ENCODE peak calls at places on chromosomes 4 and X, in nine cellular contexts. T, J, V, K, B, P, C, I and A are unnamed samples. For H3K9me3 and H3K4me1, the result is how much of the 10 kb centered on the place peaks cover.

GRCh38 chr4:77155631-77156345 is 1.2 kb upstream of the CCNG2 start:
- DNase-seq in T (no peak), J (no peak), V (peak), K (no peak), B (no peak), P (no peak), C (no peak), I (no peak), A (peak)

GRCh38 chr4:2842667-2843022 is 999 bp upstream of the ADD1 start:
- DNase-seq in T (peak), J (no peak), V (no peak), K (no peak), B (no peak), P (no peak), C (no peak), I (no peak), A (no peak)

GRCh38 chr4:153115322-153116100 is 88.7 kb upstream of the TRIM2 start:
- DNase-seq in T (no peak), J (peak), V (no peak), K (no peak), B (no peak), P (peak), C (peak), I (peak), A (no peak)

GRCh38 chr4:22932326-22932725 is 239.6 kb downstream of the GBA3 start:
- DNase-seq in T (no peak), J (no peak), V (no peak), K (no peak), B (no peak), P (no peak), C (no peak), I (no peak), A (no peak)

GRCh38 chr4:8709729-8710360 is 117.3 kb downstream of the CPZ start:
- DNase-seq in T (peak), J (peak), V (no peak), K (no peak), B (no peak), P (no peak), C (no peak), I (no peak), A (no peak)

GRCh38 chr4:113300384-113301011 is 251.0 kb downstream of the ANK2 start:
- DNase-seq in T (no peak), J (no peak), V (no peak), K (no peak), B (no peak), P (peak), C (peak), I (no peak), A (no peak)

GRCh38 chr4:6207602-6208001 is 7.3 kb upstream of the JAKMIP1 start:
- DNase-seq in T (no peak), J (no peak), V (no peak), K (no peak), B (no peak), P (no peak), C (no peak), I (no peak), A (no peak)

GRCh38 chrX:135112096-135112729 is 8.1 kb downstream of the ETDB start:
- DNase-seq in T (peak), J (no peak), V (peak), K (no peak), B (no peak), P (peak), C (peak), I (peak), A (peak)

GRCh38 chr4:54658321-54659093 is 750 bp downstream of the KIT start:
- DNase-seq in T (peak), J (peak), V (peak), K (no peak), B (peak), P (peak), C (peak), I (no peak), A (peak)

GRCh38 chr4:173371292-173372192 is 788 bp downstream of the SAP30 start:
- DNase-seq in T (peak), J (peak), V (peak), K (peak), B (peak), P (peak), C (peak), I (peak), A (peak)

GRCh38 chrX:136028383-136028984 is 43.2 kb downstream of the SLC9A6 start:
- DNase-seq in T (peak), J (no peak), V (peak), K (no peak), B (no peak), P (peak), C (peak), I (peak), A (peak)

GRCh38 chr4:78345237-78345636 is 206.3 kb upstream of the ANXA3 start:
- DNase-seq in T (no peak), J (no peak), V (no peak), K (no peak), B (no peak), P (no peak), C (no peak), I (no peak), A (no peak)

GRCh38 chrX:153725039-153725831 is 579 bp downstream of the ABCD1 start:
- DNase-seq in T (no peak), J (no peak), V (no peak), K (no peak), B (no peak), P (no peak), C (no peak), I (no peak), A (peak)

GRCh38 chr4:152849350-152849749 is 69.6 kb downstream of the ARFIP1 start:
- DNase-seq in T (no peak), J (no peak), V (no peak), K (no peak), B (no peak), P (no peak), C (no peak), I (no peak), A (no peak)

GRCh38 chrX:123753656-123754350 is 21.0 kb upstream of the THOC2 start:
- DNase-seq in T (no peak), J (no peak), V (no peak), K (no peak), B (no peak), P (no peak), C (no peak), I (no peak), A (no peak)

GRCh38 chr4:105139646-105140045 is 7.0 kb upstream of the TET2 start:
- DNase-seq in T (no peak), J (no peak), V (no peak), K (no peak), B (no peak), P (peak), C (peak), I (no peak), A (no peak)

GRCh38 chrX:122579521-122579920 is 604.6 kb upstream of the GRIA3 start:
- DNase-seq in T (no peak), J (no peak), V (no peak), K (no peak), B (no peak), P (peak), C (no peak), I (no peak), A (no peak)

GRCh38 chr4:169345207-169345788 is 74.5 kb upstream of the SH3RF1 start:
- DNase-seq in T (peak), J (no peak), V (no peak), K (no peak), B (no peak), P (peak), C (peak), I (no peak), A (peak)

GRCh38 chr4:182695842-182696241 is 221.3 kb downstream of the DCTD start:
- DNase-seq in T (no peak), J (no peak), V (no peak), K (no peak), B (no peak), P (peak), C (no peak), I (no peak), A (no peak)

GRCh38 chrX:22105231-22105630 is 73.1 kb downstream of the PHEX start:
- DNase-seq in T (no peak), J (no peak), V (no peak), K (no peak), B (no peak), P (peak), C (peak), I (no peak), A (peak)

GRCh38 chrX:143437439-143437838 is 79.8 kb downstream of the SPANXN3 start:
- DNase-seq in T (peak), J (no peak), V (peak), K (no peak), B (no peak), P (no peak), C (peak), I (no peak), A (peak)
- H3K9me3 ChIP-seq in T (under half), J (under half), V (under half), K (under half), B (under half), P (under half), C (under half), I (under half), A (under half)

GRCh38 chr4:1217366-1217765 is 31.6 kb downstream of the CTBP1 start:
- DNase-seq in T (no peak), J (no peak), V (no peak), K (no peak), B (no peak), P (no peak), C (no peak), I (no peak), A (no peak)

GRCh38 chr4:1216869-1217294 is 32.0 kb downstream of the CTBP1 start:
- DNase-seq in T (no peak), J (no peak), V (no peak), K (no peak), B (peak), P (no peak), C (no peak), I (peak), A (no peak)

GRCh38 chr4:1219553-1219950 is 29.4 kb downstream of the CTBP1 start:
- DNase-seq in T (no peak), J (no peak), V (no peak), K (no peak), B (no peak), P (peak), C (peak), I (no peak), A (no peak)

GRCh38 chr4:1220566-1220965 is 28.4 kb downstream of the CTBP1 start:
- DNase-seq in T (no peak), J (no peak), V (no peak), K (no peak), B (no peak), P (no peak), C (no peak), I (no peak), A (no peak)

GRCh38 chr4:1218892-1219552 is 29.9 kb downstream of the CTBP1 start:
- DNase-seq in T (no peak), J (no peak), V (no peak), K (no peak), B (no peak), P (no peak), C (no peak), I (no peak), A (no peak)
- H3K4me1 ChIP-seq in T (under half), J (under half), V (under half), K (under half), B (under half), P (under half), C (under half), I (under half), A (under half)

GRCh38 chrX:50375481-50376267 is 95.0 kb downstream of the DGKK start:
- DNase-seq in T (no peak), J (no peak), V (no peak), K (no peak), B (no peak), P (no peak), C (no peak), I (no peak), A (no peak)
- H3K9me3 ChIP-seq in T (under half), J (under half), V (under half), K (under half), B (under half), P (under half), C (under half), I (under half), A (under half)

DNA sequence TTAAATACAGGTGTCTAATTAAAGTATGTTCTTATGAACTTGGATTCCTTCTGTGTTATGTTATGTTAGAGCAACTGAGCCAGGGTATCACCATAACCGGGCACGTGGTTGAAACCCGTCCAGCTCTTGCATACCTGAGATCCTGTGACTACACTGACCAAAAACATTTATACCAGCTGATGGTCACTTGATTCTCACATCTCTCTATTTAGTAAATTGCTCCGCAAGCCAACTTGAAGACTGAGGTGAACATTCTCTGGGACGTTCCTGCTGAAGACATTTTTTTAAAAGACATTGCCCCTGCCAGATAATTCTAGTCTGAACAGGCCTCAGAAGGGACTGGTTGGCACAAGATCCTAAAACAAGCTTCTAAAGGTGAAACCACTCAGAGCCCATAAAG is 550.0 kb upstream of the DIPK2B start:
- DNase-seq in T (no peak), J (no peak), V (no peak), K (no peak), B (no peak), P (no peak), C (no peak), I (no peak), A (no peak)
- H3K4me1 ChIP-seq in T (half or more), J (under half), V (under half), K (under half), B (under half), P (under half), C (under half), I (under half), A (under half)

GRCh38 chr4:25246680-25247611 is 13.1 kb downstream of the PI4K2B start:
- DNase-seq in T (no peak), J (no peak), V (no peak), K (no peak), B (no peak), P (no peak), C (no peak), I (no peak), A (no peak)
- H3K9me3 ChIP-seq in T (under half), J (under half), V (under half), K (under half), B (under half), P (under half), C (under half), I (under half), A (under half)

GRCh38 chrX:46876901-46877300 is 35.3 kb upstream of the JADE3 start:
- DNase-seq in T (no peak), J (no peak), V (no peak), K (no peak), B (no peak), P (no peak), C (no peak), I (no peak), A (no peak)

GRCh38 chrX:46884799-46885198 is 27.4 kb upstream of the JADE3 start:
- DNase-seq in T (no peak), J (no peak), V (no peak), K (no peak), B (no peak), P (no peak), C (no peak), I (no peak), A (no peak)

GRCh38 chrX:46882266-46882665 is 30.0 kb upstream of the JADE3 start:
- DNase-seq in T (no peak), J (no peak), V (peak), K (no peak), B (no peak), P (no peak), C (no peak), I (no peak), A (peak)
- H3K4me1 ChIP-seq in T (under half), J (under half), V (under half), K (under half), B (under half), P (under half), C (under half), I (under half), A (under half)

GRCh38 chrX:119783026-119783425 is 8.4 kb downstream of the RPL39 start:
- DNase-seq in T (no peak), J (no peak), V (no peak), K (no peak), B (no peak), P (no peak), C (no peak), I (no peak), A (no peak)

GRCh38 chrX:119775517-119776238 is 15.8 kb downstream of the RPL39 start:
- DNase-seq in T (no peak), J (no peak), V (no peak), K (no peak), B (no peak), P (no peak), C (no peak), I (no peak), A (no peak)

DNA sequence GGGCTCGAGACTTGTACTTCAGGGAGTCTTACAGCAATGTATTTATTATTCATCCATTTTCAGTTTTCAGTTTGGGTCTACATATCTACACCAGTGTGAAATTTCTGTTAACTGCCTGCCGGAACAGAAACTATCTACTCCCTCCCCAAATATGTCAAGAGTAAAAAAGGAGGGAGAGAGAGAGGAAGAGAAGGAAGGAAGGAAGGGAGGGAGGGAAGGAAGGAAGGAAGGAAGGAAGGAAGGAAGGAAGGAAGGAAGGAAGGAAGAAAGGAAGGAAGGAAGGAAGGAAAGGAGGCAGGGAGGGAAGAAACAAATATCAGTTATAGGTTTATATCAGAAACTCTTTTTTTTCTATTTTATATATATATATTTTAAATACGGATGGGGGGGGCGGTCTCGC is 12.6 kb downstream of the RPL39 start:
- DNase-seq in T (no peak), J (no peak), V (no peak), K (no peak), B (no peak), P (no peak), C (no peak), I (no peak), A (no peak)
- H3K9me3 ChIP-seq in T (under half), J (under half), V (under half), K (under half), B (under half), P (under half), C (under half), I (under half), A (under half)

GRCh38 chr4:87090305-87090704 is 130.1 kb downstream of the KLHL8 start:
- DNase-seq in T (no peak), J (no peak), V (no peak), K (no peak), B (no peak), P (no peak), C (no peak), I (no peak), A (no peak)
- H3K4me1 ChIP-seq in T (under half), J (under half), V (under half), K (under half), B (half or more), P (under half), C (under half), I (under half), A (under half)

GRCh38 chr4:29277381-29277780 is 1442.8 kb upstream of the PCDH7 start:
- DNase-seq in T (no peak), J (no peak), V (no peak), K (no peak), B (no peak), P (peak), C (peak), I (no peak), A (no peak)

GRCh38 chr4:29276150-29276549 is 1444.0 kb upstream of the PCDH7 start:
- DNase-seq in T (no peak), J (no peak), V (no peak), K (no peak), B (no peak), P (no peak), C (no peak), I (no peak), A (no peak)

GRCh38 chr4:29278580-29278979 is 1441.6 kb upstream of the PCDH7 start:
- DNase-seq in T (no peak), J (no peak), V (no peak), K (no peak), B (no peak), P (peak), C (peak), I (no peak), A (peak)
- H3K9me3 ChIP-seq in T (under half), J (under half), V (under half), K (under half), B (under half), P (under half), C (under half), I (under half), A (under half)

GRCh38 chrX:12987340-12987739 is 12.4 kb downstream of the TMSB4X start:
- DNase-seq in T (no peak), J (no peak), V (no peak), K (no peak), B (no peak), P (no peak), C (no peak), I (no peak), A (no peak)

GRCh38 chrX:12986164-12986779 is 11.4 kb downstream of the TMSB4X start:
- DNase-seq in T (no peak), J (no peak), V (no peak), K (no peak), B (no peak), P (no peak), C (no peak), I (no peak), A (no peak)

GRCh38 chrX:12987900-12988594 is 13.1 kb downstream of the TMSB4X start:
- DNase-seq in T (no peak), J (no peak), V (no peak), K (no peak), B (no peak), P (no peak), C (no peak), I (no peak), A (no peak)

GRCh38 chrX:12985336-12985735 is 10.4 kb downstream of the TMSB4X start:
- DNase-seq in T (no peak), J (no peak), V (no peak), K (no peak), B (no peak), P (no peak), C (no peak), I (no peak), A (no peak)

GRCh38 chrX:12986886-12987285 is 12.0 kb downstream of the TMSB4X start:
- DNase-seq in T (no peak), J (no peak), V (no peak), K (no peak), B (no peak), P (no peak), C (peak), I (no peak), A (no peak)
- H3K4me1 ChIP-seq in T (under half), J (under half), V (under half), K (under half), B (under half), P (under half), C (under half), I (half or more), A (under half)